ENCODE peak calls at places on chromosomes 12 and 14, in ten cellular contexts. M is endothelial cell; Z is activated CD4-positive, alpha-beta T cell treated with anti-CD3 and anti-CD28 coated beads for 24 hours; U is AG04450; R is activated T-cell treated with anti-CD3 and anti-CD28 coated beads for 48 hours; S is aorta; L is glomerular endothelial cell; C is fibroblast of lung; P is activated T-helper 1 cell treated with Interleukin-2 at 50 U/mL for 16 hours; T is pulmonary artery endothelial cell. D is an unnamed sample.
A peak's percentile ranks its signal among the peaks of the same experiment; 100 is the strongest.

GRCh38 chr12:3432176-3432742 is 58.7 kb upstream of the PRMT8 start:
- DNase-seq in M (no peak), Z (no peak), U (no peak), R (no peak), S (no peak), L (no peak), C (no peak), P (no peak), T (no peak), D (no peak)

GRCh38 chr12:84512751-84513150 is 399.8 kb downstream of the SLC6A15 start:
- DNase-seq in M (no peak), Z (no peak), U (no peak), R (no peak), S (no peak), L (no peak), C (peak; percentile 15), P (no peak), T (no peak), D (no peak)

GRCh38 chr12:75503459-75503858 is 8.0 kb downstream of the KRR1 start:
- DNase-seq in M (no peak), Z (no peak), U (no peak), R (no peak), S (no peak), L (no peak), C (no peak), P (no peak), T (no peak), D (no peak)

GRCh38 chr12:104230704-104231103 is 15.1 kb downstream of the TXNRD1 start:
- DNase-seq in M (no peak), Z (no peak), U (no peak), R (no peak), S (no peak), L (no peak), C (no peak), P (no peak), T (no peak), D (no peak)

GRCh38 chr12:115507951-115508722 is 769.4 kb downstream of the MED13L start:
- DNase-seq in M (peak; percentile 23), Z (no peak), U (no peak), R (no peak), S (no peak), L (no peak), C (no peak), P (no peak), T (no peak), D (no peak)

GRCh38 chr14:91387135-91387849 is 30.3 kb downstream of the CCDC88C start:
- DNase-seq in M (no peak), Z (no peak), U (no peak), R (no peak), S (no peak), L (no peak), C (peak; percentile 42), P (no peak), T (no peak), D (no peak)

GRCh38 chr14:22448035-22448904 is 140.8 kb downstream of the DAD1 start:
- DNase-seq in M (no peak), Z (no peak), U (no peak), R (no peak), S (no peak), L (no peak), C (no peak), P (no peak), T (no peak), D (no peak)

GRCh38 chr12:16920451-16920850 is 314.5 kb upstream of the LMO3 start:
- DNase-seq in M (no peak), Z (no peak), U (no peak), R (no peak), S (no peak), L (no peak), C (no peak), P (no peak), T (no peak), D (no peak)

GRCh38 chr14:50062438-50063039 is 53.8 kb downstream of the VCPKMT start:
- DNase-seq in M (no peak), Z (no peak), U (no peak), R (peak; percentile 69), S (no peak), L (no peak), C (peak; percentile 71), P (peak; percentile 70), T (no peak), D (no peak)

GRCh38 chr12:58814036-58814435 is 106.3 kb downstream of the LRIG3 start:
- DNase-seq in M (no peak), Z (no peak), U (no peak), R (no peak), S (no peak), L (no peak), C (no peak), P (no peak), T (no peak), D (no peak)

GRCh38 chr12:131808744-131809371 is 19.3 kb upstream of the MMP17 start:
- DNase-seq in M (no peak), Z (no peak), U (no peak), R (no peak), S (no peak), L (no peak), C (peak; percentile 21), P (peak; percentile 20), T (no peak), D (no peak)